ENCODE peak calls at places on chromosomes 5 and 9, in four cellular contexts. G is CD4-positive, alpha-beta T cell; X is RWPE1; N is adrenal gland. I is an unnamed sample.

GRCh38 chr5:67214713-67215591 is 18.4 kb upstream of the CD180 start:
- DNase-seq in G (no peak), N (no peak), X (no peak), I (no peak)

GRCh38 chr9:136661641-136662325 is 933 bp upstream of the EGFL7 start:
- DNase-seq in N (no peak), G (no peak), X (no peak), I (no peak)

GRCh38 chr9:134427153-134427782 is 101.0 kb downstream of the RXRA start:
- DNase-seq in N (no peak), X (no peak), G (no peak), I (no peak)

GRCh38 chr9:91426123-91426745 is 2.6 kb upstream of the NFIL3 start:
- DNase-seq in N (no peak), X (peak; percentile 71), G (no peak), I (peak; percentile 67)

GRCh38 chr9:98121096-98121495 is 2.1 kb upstream of the TRIM14 start:
- DNase-seq in G (no peak), N (no peak), X (peak; percentile 64), I (peak; percentile 58)

GRCh38 chr9:93159601-93160418 is 24.1 kb upstream of the WNK2 start:
- DNase-seq in X (peak; percentile 95), G (peak; percentile 63), N (peak; percentile 88), I (peak; percentile 79)

GRCh38 chr5:160747963-160748362 is 104.0 kb downstream of the ATP10B start:
- DNase-seq in G (no peak), X (no peak), N (no peak), I (no peak)

GRCh38 chr5:151153300-151153699 is 4.3 kb downstream of the ANXA6 start:
- DNase-seq in X (no peak), N (no peak), G (no peak), I (no peak)

GRCh38 chr9:113623851-113624485 is 160.4 kb downstream of the RGS3 start:
- DNase-seq in X (no peak), G (no peak), N (no peak), I (no peak)

GRCh38 chr9:136846376-136847064 is 2.7 kb upstream of the PHPT1 start:
- DNase-seq in X (no peak), G (no peak), N (no peak), I (peak; percentile 35)

GRCh38 chr9:6733243-6733642 is 24.5 kb upstream of the KDM4C start:
- DNase-seq in G (no peak), X (no peak), N (no peak), I (no peak)

GRCh38 chr9:38619556-38620447 is 594 bp downstream of the ANKRD18A start:
- DNase-seq in G (peak; percentile 5), X (no peak), N (no peak), I (peak; percentile 1)

GRCh38 chr5:52985306-52985705 is 3.8 kb upstream of the ITGA2 start:
- DNase-seq in X (peak; percentile 30), G (no peak), N (no peak), I (peak; percentile 80)